ENCODE peak calls at places on chromosomes 13 and 19, in five cellular contexts. F is stimulated activated CD4-positive, alpha-beta T cell treated with anti-CD3 and anti-CD28 coated beads, Interleukin-2, amount 100 ng/mL, for 48 hours; V is kidney glomerular epithelial cell; D is RKO; P is stimulated activated effector memory CD8-positive, alpha-beta T cell treated with anti-CD3 and anti-CD28 coated beads, Interleukin-12 subunit alpha, Interleukin-12 subunit beta, amount 100 ng/mL, for 72 hours. S is an unnamed sample.
A peak's percentile ranks its signal among the peaks of the same experiment; 100 is the strongest.

GRCh38 chr13:112442483-112443090 is 66.4 kb downstream of the SPACA7 start:
- DNase-seq in F (no peak), V (no peak), D (no peak), P (no peak), S (no peak)

GRCh38 chr13:32911506-32911905 is 104.7 kb upstream of the KL start:
- DNase-seq in F (no peak), V (peak; percentile 16), D (peak; percentile 53), P (no peak), S (peak; percentile 50)

GRCh38 chr19:49691243-49692101 is 556 bp downstream of the CPT1C start:
- DNase-seq in F (no peak), V (peak; percentile 6), D (no peak), P (no peak), S (no peak)

GRCh38 chr13:89923731-89924130 is 1423.8 kb upstream of the MIR17HG start:
- DNase-seq in F (no peak), V (no peak), D (peak; percentile 23), P (no peak), S (no peak)

GRCh38 chr19:51690359-51691121 is 2.6 kb upstream of the SPACA6 start:
- DNase-seq in F (peak; percentile 57), V (peak; percentile 61), D (no peak), P (peak; percentile 62), S (no peak)

GRCh38 chr13:41145136-41145908 is 12.7 kb upstream of the KBTBD6 start:
- DNase-seq in F (no peak), V (no peak), D (no peak), P (no peak), S (no peak)

GRCh38 chr13:66835040-66835628 is 395.0 kb downstream of the PCDH9 start:
- DNase-seq in F (no peak), V (no peak), D (no peak), P (no peak), S (no peak)

GRCh38 chr19:45643927-45644771 is 5.0 kb upstream of the EML2 start:
- DNase-seq in F (no peak), V (no peak), D (no peak), P (peak; percentile 53), S (no peak)

GRCh38 chr13:39373108-39373507 is 229.9 kb downstream of the LHFPL6 start:
- DNase-seq in F (no peak), V (no peak), D (no peak), P (no peak), S (no peak)

GRCh38 chr19:31312004-31312403 is 37.2 kb downstream of the TSHZ3 start:
- DNase-seq in F (peak; percentile 48), V (peak; percentile 22), D (peak; percentile 21), P (no peak), S (no peak)

GRCh38 chr13:30169442-30169841 is 137.9 kb downstream of the KATNAL1 start:
- DNase-seq in F (no peak), V (peak; percentile 22), D (no peak), P (no peak), S (no peak)

GRCh38 chr19:306151-306900 is 15.1 kb upstream of the PLPP2 start:
- DNase-seq in F (no peak), V (no peak), D (no peak), P (no peak), S (no peak)

GRCh38 chr13:35906636-35907035 is 224.5 kb downstream of the DCLK1 start:
- DNase-seq in F (no peak), V (no peak), D (no peak), P (no peak), S (no peak)

GRCh38 chr13:101838305-101838835 is 385.9 kb downstream of the ITGBL1 start:
- DNase-seq in F (no peak), V (no peak), D (no peak), P (no peak), S (no peak)

GRCh38 chr13:81051873-81052272 is 710.9 kb upstream of the SPRY2 start:
- DNase-seq in F (no peak), V (no peak), D (peak; percentile 45), P (no peak), S (no peak)

GRCh38 chr19:27780367-27781065 is 1432.4 kb downstream of the UQCRFS1 start:
- DNase-seq in F (no peak), V (no peak), D (no peak), P (no peak), S (no peak)

GRCh38 chr13:110696776-110697175 is 9.1 kb downstream of the CARS2 start:
- DNase-seq in F (no peak), V (no peak), D (no peak), P (no peak), S (no peak)

GRCh38 chr19:45876411-45877197 is 9.3 kb downstream of the IRF2BP1 start:
- DNase-seq in F (peak; percentile 28), V (peak; percentile 8), D (no peak), P (peak; percentile 63), S (peak; percentile 84)

GRCh38 chr19:15672580-15673175 is at the start of gene CYP4F12:
- DNase-seq in F (no peak), V (no peak), D (no peak), P (no peak), S (peak; percentile 51)

GRCh38 chr13:107441279-107441678 is 774.1 kb downstream of the LIG4 start:
- DNase-seq in F (no peak), V (peak; percentile 94), D (peak; percentile 62), P (no peak), S (no peak)

GRCh38 chr13:73248711-73249580 is 190.1 kb downstream of the KLF5 start:
- DNase-seq in F (no peak), V (no peak), D (no peak), P (no peak), S (peak; percentile 91)

GRCh38 chr19:55340784-55341147 is 1.1 kb downstream of the KMT5C start:
- DNase-seq in F (no peak), V (no peak), D (peak; percentile 24), P (no peak), S (no peak)

GRCh38 chr13:113935081-113935511 is 38.8 kb downstream of the C13orf46 start:
- DNase-seq in F (no peak), V (no peak), D (no peak), P (no peak), S (no peak)

GRCh38 chr19:47430041-47430802 is 10.9 kb upstream of the MEIS3 start:
- DNase-seq in F (no peak), V (peak; percentile 9), D (no peak), P (peak; percentile 57), S (no peak)

GRCh38 chr13:84649853-84650252 is 767.6 kb upstream of the SLITRK1 start:
- DNase-seq in F (no peak), V (no peak), D (peak; percentile 79), P (no peak), S (no peak)

GRCh38 chr19:4130635-4131438 is 6.9 kb upstream of the MAP2K2 start:
- DNase-seq in F (no peak), V (peak; percentile 6), D (peak; percentile 53), P (no peak), S (peak; percentile 76)

GRCh38 chr19:58584498-58585441 is 11.6 kb upstream of the MZF1 start:
- DNase-seq in F (no peak), V (no peak), D (no peak), P (no peak), S (no peak)

GRCh38 chr19:1451916-1452801 is 2.2 kb downstream of the APC2 start:
- DNase-seq in F (no peak), V (no peak), D (no peak), P (no peak), S (no peak)

GRCh38 chr13:99339736-99340392 is 32.7 kb upstream of the GPR183 start:
- DNase-seq in F (no peak), V (no peak), D (no peak), P (peak; percentile 55), S (no peak)

GRCh38 chr13:94858856-94859811 is 146.8 kb upstream of the SOX21 start:
- DNase-seq in F (no peak), V (no peak), D (no peak), P (no peak), S (no peak)